ENCODE peak calls at places on chromosome 2, in nine cellular contexts. One of them, this sample, is unnamed. For H3K9me3, the result is how much of the 10 kb centered on the place peaks cover.

GRCh38 chr2:128605421-128605820 is 286.8 kb upstream of the HS6ST1 start:
- DNase-seq in neuronal stem cell: no peak
- DNase-seq in neural progenitor cell: no peak
- DNase-seq in SK-N-SH: no peak
- DNase-seq in astrocyte: no peak
- DNase-seq in keratinocyte: no peak
- DNase-seq in fibroblast of lung: no peak
- DNase-seq in IMR-90: no peak
- DNase-seq in PC-3: no peak
- DNase-seq in this sample: no peak

GRCh38 chr2:221649045-221649444 is 76.9 kb upstream of the EPHA4 start:
- DNase-seq in fibroblast of lung: peak
- DNase-seq in astrocyte: peak
- DNase-seq in keratinocyte: no peak
- DNase-seq in IMR-90: no peak
- DNase-seq in SK-N-SH: no peak
- DNase-seq in PC-3: no peak
- DNase-seq in neuronal stem cell: no peak
- DNase-seq in neural progenitor cell: no peak
- DNase-seq in this sample: no peak

GRCh38 chr2:109201465-109202420 is 72.7 kb downstream of the SH3RF3 start:
- DNase-seq in keratinocyte: no peak
- DNase-seq in neuronal stem cell: no peak
- DNase-seq in IMR-90: no peak
- DNase-seq in astrocyte: no peak
- DNase-seq in PC-3: no peak
- DNase-seq in SK-N-SH: peak
- DNase-seq in neural progenitor cell: no peak
- DNase-seq in fibroblast of lung: no peak
- DNase-seq in this sample: no peak

GRCh38 chr2:218852911-218853667 is 6.5 kb upstream of the WNT6 start:
- DNase-seq in astrocyte: peak
- DNase-seq in PC-3: peak
- DNase-seq in neuronal stem cell: peak
- DNase-seq in fibroblast of lung: peak
- DNase-seq in IMR-90: peak
- DNase-seq in keratinocyte: no peak
- DNase-seq in SK-N-SH: peak
- DNase-seq in neural progenitor cell: peak
- DNase-seq in this sample: peak

GRCh38 chr2:101921961-101922325 is 69.8 kb upstream of the IL1R2 start:
- DNase-seq in IMR-90: no peak
- DNase-seq in keratinocyte: no peak
- DNase-seq in neural progenitor cell: no peak
- DNase-seq in neuronal stem cell: no peak
- DNase-seq in astrocyte: no peak
- DNase-seq in fibroblast of lung: no peak
- DNase-seq in SK-N-SH: no peak
- DNase-seq in PC-3: no peak
- DNase-seq in this sample: no peak

GRCh38 chr2:238841542-238842181 is 6.2 kb upstream of the TWIST2 start:
- DNase-seq in neural progenitor cell: no peak
- DNase-seq in neuronal stem cell: no peak
- DNase-seq in IMR-90: no peak
- DNase-seq in SK-N-SH: no peak
- DNase-seq in keratinocyte: no peak
- DNase-seq in PC-3: peak
- DNase-seq in fibroblast of lung: peak
- DNase-seq in astrocyte: peak
- DNase-seq in this sample: no peak

GRCh38 chr2:19228092-19228670 is 130.2 kb downstream of the OSR1 start:
- DNase-seq in PC-3: no peak
- DNase-seq in neuronal stem cell: no peak
- DNase-seq in fibroblast of lung: no peak
- DNase-seq in keratinocyte: no peak
- DNase-seq in IMR-90: no peak
- DNase-seq in SK-N-SH: no peak
- DNase-seq in astrocyte: no peak
- DNase-seq in neural progenitor cell: no peak
- DNase-seq in this sample: no peak

GRCh38 chr2:35447210-35447609 is 908.4 kb upstream of the CRIM1 start:
- DNase-seq in fibroblast of lung: no peak
- DNase-seq in neuronal stem cell: no peak
- DNase-seq in PC-3: no peak
- DNase-seq in SK-N-SH: no peak
- DNase-seq in neural progenitor cell: no peak
- DNase-seq in astrocyte: no peak
- DNase-seq in keratinocyte: no peak
- DNase-seq in IMR-90: no peak
- DNase-seq in this sample: no peak

GRCh38 chr2:10475811-10476660 is 27.9 kb upstream of the ODC1 start:
- DNase-seq in fibroblast of lung: no peak
- DNase-seq in PC-3: no peak
- DNase-seq in IMR-90: no peak
- DNase-seq in astrocyte: no peak
- DNase-seq in keratinocyte: no peak
- DNase-seq in neuronal stem cell: no peak
- DNase-seq in SK-N-SH: no peak
- DNase-seq in neural progenitor cell: peak
- DNase-seq in this sample: no peak

GRCh38 chr2:159362816-159363251 is 76.3 kb upstream of the WDSUB1 start:
- DNase-seq in neuronal stem cell: no peak
- DNase-seq in astrocyte: peak
- DNase-seq in keratinocyte: no peak
- DNase-seq in fibroblast of lung: peak
- DNase-seq in IMR-90: peak
- DNase-seq in neural progenitor cell: no peak
- DNase-seq in PC-3: no peak
- DNase-seq in SK-N-SH: no peak
- DNase-seq in this sample: no peak

GRCh38 chr2:237600205-237600846 is 9.8 kb upstream of the RAB17 start:
- DNase-seq in SK-N-SH: peak
- DNase-seq in fibroblast of lung: peak
- DNase-seq in keratinocyte: no peak
- DNase-seq in neuronal stem cell: no peak
- DNase-seq in IMR-90: peak
- DNase-seq in PC-3: no peak
- DNase-seq in astrocyte: no peak
- DNase-seq in neural progenitor cell: no peak
- DNase-seq in this sample: peak

GRCh38 chr2:18566145-18566544 is 5.7 kb upstream of the RDH14 start:
- DNase-seq in PC-3: no peak
- DNase-seq in SK-N-SH: no peak
- DNase-seq in keratinocyte: no peak
- DNase-seq in astrocyte: no peak
- DNase-seq in IMR-90: peak
- DNase-seq in fibroblast of lung: no peak
- DNase-seq in neural progenitor cell: no peak
- DNase-seq in neuronal stem cell: no peak
- DNase-seq in this sample: no peak

GRCh38 chr2:71665168-71666093 is 212.1 kb downstream of the DYSF start:
- DNase-seq in keratinocyte: no peak
- DNase-seq in neuronal stem cell: no peak
- DNase-seq in IMR-90: no peak
- DNase-seq in astrocyte: no peak
- DNase-seq in PC-3: no peak
- DNase-seq in SK-N-SH: no peak
- DNase-seq in neural progenitor cell: no peak
- DNase-seq in fibroblast of lung: no peak
- DNase-seq in this sample: no peak

GRCh38 chr2:28689764-28690163 is 61.9 kb upstream of the PPP1CB start:
- DNase-seq in SK-N-SH: no peak
- DNase-seq in fibroblast of lung: no peak
- DNase-seq in PC-3: no peak
- DNase-seq in neuronal stem cell: no peak
- DNase-seq in keratinocyte: no peak
- DNase-seq in neural progenitor cell: no peak
- DNase-seq in IMR-90: no peak
- DNase-seq in astrocyte: no peak
- DNase-seq in this sample: no peak

GRCh38 chr2:201127128-201127521 is 11.2 kb downstream of the CFLAR start:
- DNase-seq in fibroblast of lung: no peak
- DNase-seq in neuronal stem cell: no peak
- DNase-seq in PC-3: no peak
- DNase-seq in IMR-90: no peak
- DNase-seq in astrocyte: no peak
- DNase-seq in neural progenitor cell: no peak
- DNase-seq in SK-N-SH: no peak
- DNase-seq in keratinocyte: no peak
- DNase-seq in this sample: peak

GRCh38 chr2:201129044-201129505 is 13.1 kb downstream of the CFLAR start:
- DNase-seq in neuronal stem cell: no peak
- DNase-seq in fibroblast of lung: peak
- DNase-seq in keratinocyte: no peak
- DNase-seq in IMR-90: peak
- DNase-seq in neural progenitor cell: no peak
- DNase-seq in astrocyte: peak
- DNase-seq in PC-3: peak
- DNase-seq in SK-N-SH: no peak
- DNase-seq in this sample: peak

GRCh38 chr2:201130524-201131186 is 14.7 kb downstream of the CFLAR start:
- DNase-seq in IMR-90: peak
- DNase-seq in neural progenitor cell: no peak
- DNase-seq in fibroblast of lung: peak
- DNase-seq in SK-N-SH: no peak
- DNase-seq in PC-3: peak
- DNase-seq in neuronal stem cell: no peak
- DNase-seq in astrocyte: peak
- DNase-seq in keratinocyte: peak
- DNase-seq in this sample: peak

GRCh38 chr2:201127570-201127969 is 11.6 kb downstream of the CFLAR start:
- DNase-seq in PC-3: no peak
- DNase-seq in fibroblast of lung: peak
- DNase-seq in SK-N-SH: no peak
- DNase-seq in IMR-90: peak
- DNase-seq in neuronal stem cell: no peak
- DNase-seq in neural progenitor cell: no peak
- DNase-seq in astrocyte: peak
- DNase-seq in keratinocyte: no peak
- DNase-seq in this sample: peak

DNA sequence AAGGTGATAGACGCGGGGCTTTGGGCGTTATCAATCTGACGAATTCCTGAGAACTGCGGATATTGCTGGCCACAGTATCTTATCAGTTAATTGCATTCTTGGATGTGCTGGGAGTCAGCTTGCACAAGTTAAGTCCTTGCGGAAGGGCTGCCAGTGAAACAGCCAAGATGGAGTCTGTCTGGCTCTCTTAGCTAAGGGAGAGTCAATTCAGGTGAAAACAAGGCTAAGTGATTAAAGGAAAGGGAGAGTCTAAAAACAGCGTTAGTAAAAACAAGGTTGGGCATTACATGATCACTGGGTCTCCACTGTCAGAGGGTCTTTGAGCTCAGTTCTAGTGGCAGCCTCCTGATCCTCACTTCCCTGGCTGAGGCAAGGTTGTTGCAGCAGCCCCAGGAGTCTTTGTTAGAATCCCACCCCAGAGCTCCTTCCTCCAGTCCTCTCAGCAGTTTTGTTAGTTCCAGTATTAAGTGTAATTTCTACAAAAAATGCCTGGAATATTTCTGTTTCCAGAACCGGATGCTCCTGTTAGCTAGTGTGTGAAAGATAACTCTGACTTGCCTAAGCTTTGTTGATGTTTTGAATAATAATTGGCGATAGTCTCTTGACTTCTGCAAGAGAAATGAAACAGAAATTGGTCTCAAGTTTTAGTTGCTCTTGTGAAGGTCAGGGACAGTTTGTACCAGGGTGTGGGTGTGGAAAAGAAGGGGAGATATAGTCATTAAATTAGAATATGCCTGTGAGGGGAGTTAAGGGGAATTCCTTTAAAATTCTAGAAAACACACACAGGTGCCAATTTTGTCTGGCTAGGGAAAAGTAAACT is 10.6 kb downstream of the CFLAR start:
- DNase-seq in astrocyte: peak
- DNase-seq in IMR-90: peak
- DNase-seq in neural progenitor cell: no peak
- DNase-seq in neuronal stem cell: no peak
- DNase-seq in fibroblast of lung: peak
- DNase-seq in keratinocyte: no peak
- DNase-seq in SK-N-SH: no peak
- DNase-seq in PC-3: no peak
- DNase-seq in this sample: peak
- H3K4me2 ChIP-seq in astrocyte: peak
- H3K4me2 ChIP-seq in IMR-90: peak
- H3K4me2 ChIP-seq in neural progenitor cell: no peak
- H3K4me2 ChIP-seq in neuronal stem cell: no peak
- H3K4me2 ChIP-seq in fibroblast of lung: peak
- H3K4me2 ChIP-seq in keratinocyte: peak
- H3K4me2 ChIP-seq in SK-N-SH: peak
- H3K4me2 ChIP-seq in PC-3: no peak
- H3K4me2 ChIP-seq in this sample: peak

GRCh38 chr2:89819809-89820208 is 1128.3 kb downstream of the RPIA start:
- DNase-seq in IMR-90: no peak
- DNase-seq in neuronal stem cell: no peak
- DNase-seq in neural progenitor cell: no peak
- DNase-seq in SK-N-SH: no peak
- DNase-seq in PC-3: no peak
- DNase-seq in keratinocyte: no peak
- DNase-seq in astrocyte: no peak
- DNase-seq in fibroblast of lung: no peak
- DNase-seq in this sample: no peak
- H3K9me3 ChIP-seq in IMR-90: under half
- H3K9me3 ChIP-seq in neuronal stem cell: under half
- H3K9me3 ChIP-seq in neural progenitor cell: half or more
- H3K9me3 ChIP-seq in SK-N-SH: under half
- H3K9me3 ChIP-seq in PC-3: half or more
- H3K9me3 ChIP-seq in keratinocyte: under half
- H3K9me3 ChIP-seq in astrocyte: half or more
- H3K9me3 ChIP-seq in fibroblast of lung: under half
- H3K9me3 ChIP-seq in this sample: under half

DNA sequence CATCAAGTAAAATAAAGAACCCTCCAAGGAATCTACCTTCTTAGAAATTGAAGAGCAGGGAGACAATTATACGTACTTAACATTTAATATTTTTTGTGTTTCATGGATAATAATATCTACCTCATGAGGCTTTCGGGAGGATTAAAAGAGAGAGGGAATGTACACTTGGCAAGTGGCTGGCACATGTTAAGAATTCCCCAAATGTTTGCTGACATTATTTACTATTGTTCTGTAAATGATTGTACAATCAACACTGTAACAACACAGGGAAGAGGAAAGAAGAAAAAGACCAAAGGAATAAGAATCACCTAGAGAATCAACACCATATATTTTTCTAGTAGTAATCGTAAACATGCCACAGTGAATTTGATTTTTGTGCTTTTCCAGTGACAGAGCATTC is 67.2 kb downstream of the B3GNT2 start:
- DNase-seq in fibroblast of lung: no peak
- DNase-seq in SK-N-SH: no peak
- DNase-seq in IMR-90: no peak
- DNase-seq in astrocyte: no peak
- DNase-seq in PC-3: no peak
- DNase-seq in keratinocyte: no peak
- DNase-seq in neural progenitor cell: no peak
- DNase-seq in neuronal stem cell: no peak
- DNase-seq in this sample: no peak
- H2AFZ ChIP-seq in fibroblast of lung: no peak
- H2AFZ ChIP-seq in SK-N-SH: no peak
- H2AFZ ChIP-seq in IMR-90: no peak
- H2AFZ ChIP-seq in astrocyte: no peak
- H2AFZ ChIP-seq in PC-3: no peak
- H2AFZ ChIP-seq in keratinocyte: no peak
- H2AFZ ChIP-seq in neural progenitor cell: no peak
- H2AFZ ChIP-seq in neuronal stem cell: no peak
- H2AFZ ChIP-seq in this sample: no peak

GRCh38 chr2:96859338-96859649 is 1.5 kb upstream of the ANKRD39 start:
- DNase-seq in keratinocyte: no peak
- DNase-seq in neuronal stem cell: no peak
- DNase-seq in neural progenitor cell: no peak
- DNase-seq in fibroblast of lung: no peak
- DNase-seq in IMR-90: no peak
- DNase-seq in PC-3: no peak
- DNase-seq in SK-N-SH: no peak
- DNase-seq in astrocyte: no peak
- DNase-seq in this sample: no peak
- H3K4me2 ChIP-seq in keratinocyte: no peak
- H3K4me2 ChIP-seq in neuronal stem cell: no peak
- H3K4me2 ChIP-seq in neural progenitor cell: no peak
- H3K4me2 ChIP-seq in fibroblast of lung: no peak
- H3K4me2 ChIP-seq in IMR-90: no peak
- H3K4me2 ChIP-seq in PC-3: no peak
- H3K4me2 ChIP-seq in SK-N-SH: no peak
- H3K4me2 ChIP-seq in astrocyte: peak
- H3K4me2 ChIP-seq in this sample: no peak